ENCODE peak calls at places on chromosomes 1 and 21, in five cellular contexts. M is HCT116, U is SK-N-SH, S is A549, B is IMR-90. G is an unnamed sample.
A peak's percentile ranks its signal among the peaks of the same experiment; 100 is the strongest.

GRCh38 chr21:34833465-34833864 is 164.7 kb downstream of the CLIC6 start:
- DNase-seq in S (no peak), M (no peak), B (no peak), U (peak; percentile 43), G (no peak)

GRCh38 chr1:180800945-180801344 is 111.8 kb upstream of the KIAA1614 start:
- DNase-seq in S (no peak), M (no peak), B (no peak), U (peak; percentile 12), G (no peak)

GRCh38 chr1:243725075-243725474 is 125.0 kb downstream of the AKT3 start:
- DNase-seq in M (no peak), S (no peak), U (no peak), B (no peak), G (no peak)

GRCh38 chr1:108877324-108877812 is 583 bp downstream of the GPSM2 start:
- DNase-seq in B (peak; percentile 30), M (no peak), U (peak; percentile 21), S (no peak), G (no peak)

GRCh38 chr1:156826596-156826995 is 9.9 kb upstream of the SH2D2A start:
- DNase-seq in S (no peak), M (no peak), U (no peak), B (peak; percentile 34), G (no peak)

GRCh38 chr1:62687903-62688686 is at the start of gene DOCK7:
- DNase-seq in M (peak; percentile 53), U (peak; percentile 92), B (peak; percentile 74), S (peak; percentile 77), G (peak; percentile 72)

GRCh38 chr1:45979778-45980176 is 152.7 kb downstream of the PIK3R3 start:
- DNase-seq in M (no peak), S (no peak), B (no peak), U (no peak), G (no peak)

GRCh38 chr1:214641214-214641895 is 38.4 kb downstream of the CENPF start:
- DNase-seq in U (no peak), M (no peak), B (no peak), S (no peak), G (no peak)

GRCh38 chr1:24321150-24321549 is 2.0 kb downstream of the GRHL3 start:
- DNase-seq in B (no peak), S (no peak), U (peak; percentile 62), M (no peak), G (no peak)

GRCh38 chr1:233328661-233329498 is 1.4 kb downstream of the MAP3K21 start:
- DNase-seq in B (no peak), U (no peak), S (peak; percentile 36), M (no peak), G (no peak)

GRCh38 chr1:71357708-71358107 is 276.9 kb upstream of the ZRANB2 start:
- DNase-seq in S (no peak), M (no peak), B (no peak), U (no peak), G (peak; percentile 8)

GRCh38 chr1:14767075-14767474 is 168.6 kb downstream of the KAZN start:
- DNase-seq in B (no peak), M (no peak), U (no peak), S (no peak), G (peak; percentile 38)

GRCh38 chr1:209746469-209747269 is 9.2 kb upstream of the TRAF3IP3 start:
- DNase-seq in M (no peak), S (no peak), U (no peak), B (no peak), G (no peak)

GRCh38 chr1:11730429-11730861 is 5.5 kb upstream of the AGTRAP start:
- DNase-seq in B (peak; percentile 36), U (no peak), M (no peak), S (no peak), G (no peak)

GRCh38 chr1:154193821-154194220 is 1.9 kb upstream of the TPM3 start:
- DNase-seq in U (no peak), M (no peak), S (peak; percentile 27), B (no peak), G (no peak)

GRCh38 chr1:181412746-181413145 is 70.6 kb upstream of the CACNA1E start:
- DNase-seq in M (no peak), B (no peak), S (no peak), U (no peak), G (no peak)

GRCh38 chr21:33380483-33380998 is 22.7 kb upstream of the IFNGR2 start:
- DNase-seq in B (peak; percentile 96), U (no peak), M (peak; percentile 94), S (peak; percentile 95), G (peak; percentile 44)

GRCh38 chr1:60918867-60919266 is 163.5 kb upstream of the NFIA start:
- DNase-seq in S (no peak), U (no peak), B (no peak), M (no peak), G (no peak)

GRCh38 chr1:109790735-109791494 is 27.2 kb upstream of the EPS8L3 start:
- DNase-seq in M (peak; percentile 27), S (peak; percentile 61), B (peak; percentile 41), U (no peak), G (peak; percentile 70)

GRCh38 chr21:41663805-41664788 is 102.8 kb downstream of the RIPK4 start:
- DNase-seq in S (peak; percentile 65), B (peak; percentile 32), M (no peak), U (no peak), G (no peak)

GRCh38 chr1:232978091-232978634 is 27.8 kb downstream of the NTPCR start:
- DNase-seq in B (peak; percentile 52), S (no peak), U (peak; percentile 74), M (no peak), G (no peak)

GRCh38 chr21:14607262-14607661 is 61.1 kb upstream of the SAMSN1 start:
- DNase-seq in M (no peak), U (no peak), S (no peak), B (no peak), G (no peak)

GRCh38 chr1:53733975-53734649 is 4.9 kb downstream of the GLIS1 start:
- DNase-seq in U (no peak), S (no peak), M (no peak), B (peak; percentile 84), G (no peak)

GRCh38 chr1:20184997-20185833 is 681 bp upstream of the UBXN10 start:
- DNase-seq in U (no peak), B (no peak), M (no peak), S (no peak), G (peak; percentile 93)

GRCh38 chr1:245606157-245606725 is 451.5 kb downstream of the KIF26B start:
- DNase-seq in U (peak; percentile 81), M (no peak), B (no peak), S (no peak), G (no peak)

GRCh38 chr21:36700295-36700960 is 1.5 kb downstream of the SIM2 start:
- DNase-seq in U (no peak), M (no peak), B (no peak), S (no peak), G (no peak)

GRCh38 chr1:213683529-213683928 is 304.2 kb upstream of the PROX1 start:
- DNase-seq in B (no peak), U (no peak), S (no peak), M (no peak), G (no peak)

GRCh38 chr1:240734001-240734400 is 122.0 kb upstream of the GREM2 start:
- DNase-seq in U (no peak), S (no peak), B (no peak), M (no peak), G (no peak)

GRCh38 chr1:172180886-172181285 is 239.6 kb upstream of the C1orf105 start:
- DNase-seq in U (no peak), S (no peak), B (peak; percentile 70), M (no peak), G (no peak)

GRCh38 chr1:218904401-218904800 is 269.3 kb upstream of the LYPLAL1 start:
- DNase-seq in B (no peak), U (no peak), S (no peak), M (no peak), G (no peak)

GRCh38 chr1:57916034-57916433 is 492.2 kb upstream of the DAB1 start:
- DNase-seq in S (no peak), U (no peak), B (no peak), M (no peak), G (no peak)

GRCh38 chr1:75723989-75724471 is 479 bp upstream of the ACADM start:
- DNase-seq in M (peak; percentile 49), U (peak; percentile 92), B (peak; percentile 64), S (peak; percentile 85), G (peak; percentile 87)

GRCh38 chr1:228289996-228290881 is 82.4 kb downstream of the OBSCN start:
- DNase-seq in S (no peak), U (no peak), B (no peak), M (no peak), G (peak; percentile 85)
- TF ChIP-seq RAD21 in S (no peak), U (no peak), B (no peak), M (no peak), G (no peak)

GRCh38 chr1:205774277-205775014 is 836 bp downstream of the RAB29 start:
- DNase-seq in S (no peak), U (peak; percentile 45), B (no peak), M (no peak), G (peak; percentile 59)
- TF ChIP-seq RAD21 in S (no peak), U (no peak), B (no peak), M (no peak), G (no peak)

GRCh38 chr1:8962812-8963669 is 17.4 kb downstream of the CA6 start:
- DNase-seq in M (peak; percentile 68), B (no peak), S (peak; percentile 74), U (peak; percentile 44), G (peak; percentile 81)
- TF ChIP-seq RAD21 in M (peak; percentile 52), B (no peak), S (no peak), U (no peak), G (no peak)

GRCh38 chr21:38325761-38326420 is 69.1 kb downstream of the KCNJ15 start:
- DNase-seq in U (no peak), B (no peak), S (no peak), M (no peak), G (no peak)

GRCh38 chr21:38326899-38327298 is 70.1 kb downstream of the KCNJ15 start:
- DNase-seq in B (no peak), M (no peak), S (no peak), U (no peak), G (no peak)

GRCh38 chr21:38325216-38325615 is 68.4 kb downstream of the KCNJ15 start:
- DNase-seq in B (no peak), U (no peak), M (no peak), S (no peak), G (no peak)

GRCh38 chr21:38327984-38328383 is 71.2 kb downstream of the KCNJ15 start:
- DNase-seq in U (no peak), M (no peak), S (no peak), B (no peak), G (no peak)

DNA sequence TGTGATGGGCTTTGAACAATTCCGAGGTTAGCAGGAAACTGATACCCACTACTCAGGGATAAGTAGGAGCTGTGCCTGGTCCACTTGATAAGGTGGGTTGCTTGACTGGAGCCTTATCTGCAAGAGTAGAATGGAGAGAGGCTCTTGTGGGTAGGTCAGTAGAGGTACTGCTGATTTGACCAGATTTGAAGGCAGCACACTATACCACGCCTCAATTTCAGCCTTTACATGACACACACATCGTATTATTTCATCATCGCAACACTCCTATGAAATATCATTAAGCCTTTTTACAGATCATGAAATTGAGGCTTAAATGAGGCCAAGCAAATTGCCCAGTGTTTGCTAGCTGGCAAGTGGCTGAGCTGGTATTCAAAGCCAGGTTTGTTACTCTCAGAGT is 69.6 kb downstream of the KCNJ15 start:
- DNase-seq in U (no peak), M (no peak), B (no peak), S (no peak), G (peak; percentile 6)
- TF ChIP-seq RAD21 in U (no peak), M (no peak), B (no peak), S (no peak), G (no peak)

G was measured in K562.